ENCODE peak calls at places on chromosomes 1 and 21, in five cellular contexts. X, G, E, Y and M are unnamed samples.

GRCh38 chr1:22542886-22543285 is 20.4 kb upstream of the EPHA8 start:
- DNase-seq in X (no peak), G (no peak), E (no peak), Y (no peak), M (no peak)

GRCh38 chr21:39300587-39300986 is 12.8 kb downstream of the BRWD1 start:
- DNase-seq in X (no peak), G (no peak), E (no peak), Y (no peak), M (no peak)

GRCh38 chr1:195965475-195965874 is 642.8 kb downstream of the KCNT2 start:
- DNase-seq in X (no peak), G (no peak), E (no peak), Y (no peak), M (no peak)

GRCh38 chr1:189596197-189596596 is 881.5 kb downstream of the BRINP3 start:
- DNase-seq in X (no peak), G (no peak), E (no peak), Y (no peak), M (no peak)

GRCh38 chr1:154951901-154952657 is 3.8 kb downstream of the PBXIP1 start:
- DNase-seq in X (no peak), G (no peak), E (no peak), Y (peak), M (no peak)

GRCh38 chr1:178047403-178048093 is 46.4 kb upstream of the RASAL2 start:
- DNase-seq in X (no peak), G (no peak), E (no peak), Y (no peak), M (no peak)

GRCh38 chr1:172549621-172550280 is 16.8 kb downstream of the SUCO start:
- DNase-seq in X (no peak), G (no peak), E (no peak), Y (no peak), M (no peak)

GRCh38 chr1:44339731-44340130 is 15.3 kb downstream of the ERI3 start:
- DNase-seq in X (no peak), G (no peak), E (no peak), Y (no peak), M (no peak)

GRCh38 chr1:211371406-211372105 is 44.9 kb downstream of the TRAF5 start:
- DNase-seq in X (no peak), G (peak), E (no peak), Y (no peak), M (no peak)

GRCh38 chr1:44289530-44289929 is 65.5 kb downstream of the ERI3 start:
- DNase-seq in X (no peak), G (peak), E (no peak), Y (no peak), M (no peak)

GRCh38 chr21:35134299-35134698 is 85.2 kb upstream of the RUNX1 start:
- DNase-seq in X (no peak), G (no peak), E (no peak), Y (no peak), M (no peak)

GRCh38 chr1:26848947-26849774 is 13.8 kb upstream of the SFN start:
- DNase-seq in X (no peak), G (no peak), E (no peak), Y (no peak), M (no peak)

GRCh38 chr1:203188686-203189232 is 2.3 kb upstream of the CHI3L1 start:
- DNase-seq in X (no peak), G (no peak), E (no peak), Y (no peak), M (no peak)

GRCh38 chr1:10082785-10083479 is 50.2 kb downstream of the UBE4B start:
- DNase-seq in X (no peak), G (no peak), E (no peak), Y (no peak), M (no peak)

GRCh38 chr1:162165528-162165927 is 96.0 kb downstream of the NOS1AP start:
- DNase-seq in X (no peak), G (no peak), E (no peak), Y (no peak), M (no peak)

GRCh38 chr1:117600966-117601365 is 4.9 kb upstream of the TENT5C start:
- DNase-seq in X (no peak), G (no peak), E (no peak), Y (no peak), M (no peak)

GRCh38 chr1:112704511-112704907 is 2.4 kb downstream of the RHOC start:
- DNase-seq in X (no peak), G (no peak), E (peak), Y (no peak), M (no peak)

GRCh38 chr1:242828828-242829227 is 304.3 kb upstream of the PLD5 start:
- DNase-seq in X (no peak), G (no peak), E (no peak), Y (no peak), M (no peak)

GRCh38 chr1:3712573-3713535 is 39.4 kb upstream of the CCDC27 start:
- DNase-seq in X (no peak), G (no peak), E (no peak), Y (no peak), M (no peak)

GRCh38 chr1:89547563-89548485 is 23.2 kb downstream of the LRRC8B start:
- DNase-seq in X (no peak), G (no peak), E (no peak), Y (no peak), M (no peak)

GRCh38 chr1:57761628-57762027 is 337.8 kb upstream of the DAB1 start:
- DNase-seq in X (no peak), G (no peak), E (no peak), Y (no peak), M (no peak)

GRCh38 chr1:109864960-109865611 is 45.6 kb upstream of the CSF1 start:
- DNase-seq in X (no peak), G (no peak), E (peak), Y (no peak), M (no peak)

GRCh38 chr1:8011016-8011415 is 15.1 kb downstream of the ERRFI1 start:
- DNase-seq in X (no peak), G (no peak), E (no peak), Y (no peak), M (no peak)

GRCh38 chr1:164361927-164362326 is 197.1 kb upstream of the PBX1 start:
- DNase-seq in X (no peak), G (no peak), E (no peak), Y (no peak), M (no peak)

GRCh38 chr1:177940682-177941081 is 29.2 kb downstream of the SEC16B start:
- DNase-seq in X (no peak), G (no peak), E (no peak), Y (no peak), M (no peak)

GRCh38 chr1:109579496-109579895 is 31.1 kb downstream of the GNAI3 start:
- DNase-seq in X (no peak), G (no peak), E (no peak), Y (no peak), M (no peak)

GRCh38 chr1:43933386-43934278 is at the start of gene ARTN:
- DNase-seq in X (no peak), G (no peak), E (no peak), Y (no peak), M (peak)

GRCh38 chr1:115412286-115412685 is 74.2 kb upstream of the NGF start:
- DNase-seq in X (no peak), G (no peak), E (no peak), Y (no peak), M (no peak)

GRCh38 chr1:189696297-189696696 is 781.4 kb downstream of the BRINP3 start:
- DNase-seq in X (no peak), G (no peak), E (no peak), Y (no peak), M (no peak)

GRCh38 chr1:217389895-217390294 is 241.0 kb downstream of the GPATCH2 start:
- DNase-seq in X (no peak), G (no peak), E (no peak), Y (no peak), M (no peak)

GRCh38 chr1:31760422-31760900 is 3.7 kb downstream of the ADGRB2 start:
- DNase-seq in X (no peak), G (no peak), E (no peak), Y (no peak), M (no peak)

GRCh38 chr1:31761883-31762282 is 2.3 kb downstream of the ADGRB2 start:
- DNase-seq in X (peak), G (no peak), E (no peak), Y (no peak), M (no peak)

GRCh38 chr1:31762323-31762722 is 1.8 kb downstream of the ADGRB2 start:
- DNase-seq in X (no peak), G (no peak), E (no peak), Y (no peak), M (no peak)

GRCh38 chr1:31759266-31760023 is 4.7 kb downstream of the ADGRB2 start:
- DNase-seq in X (no peak), G (no peak), E (no peak), Y (no peak), M (no peak)

DNA sequence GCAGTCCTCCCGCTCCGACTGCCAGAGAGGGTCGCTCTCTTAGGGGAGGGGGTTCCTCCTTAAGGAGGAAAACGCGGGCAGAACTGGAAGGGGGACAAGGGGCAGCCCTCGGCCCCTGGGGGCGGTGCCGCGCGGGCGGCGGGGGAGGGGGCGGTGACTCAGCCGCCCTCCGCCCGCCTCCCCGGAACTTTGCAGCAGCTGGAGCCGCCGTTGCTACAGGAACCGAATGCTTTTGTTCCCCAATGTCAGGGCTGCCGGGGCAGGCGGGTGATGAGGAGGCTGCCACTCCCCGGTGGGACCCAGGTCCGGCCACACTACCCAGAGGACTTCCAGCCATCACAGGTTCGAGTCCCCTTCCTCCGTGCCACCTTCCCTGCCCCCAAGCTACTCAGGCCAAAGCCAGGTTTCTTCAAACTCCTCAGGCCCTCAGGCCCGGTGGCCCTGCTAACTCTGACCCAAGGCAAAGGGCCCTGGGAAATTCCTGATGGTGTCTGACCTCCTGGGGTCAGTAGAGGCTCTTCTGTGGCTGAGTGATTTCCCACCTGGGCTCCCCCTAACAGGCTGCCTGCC is 3.2 kb downstream of the ADGRB2 start:
- DNase-seq in X (no peak), G (peak), E (no peak), Y (peak), M (peak)
- TF ChIP-seq CTCF in X (no peak), G (no peak), E (no peak), Y (no peak), M (no peak)

GRCh38 chr1:228061411-228062084 is 21.0 kb upstream of the ARF1 start:
- DNase-seq in X (no peak), G (no peak), E (no peak), Y (no peak), M (no peak)

GRCh38 chr1:228059536-228060457 is 22.7 kb upstream of the ARF1 start:
- DNase-seq in X (no peak), G (peak), E (peak), Y (peak), M (no peak)

GRCh38 chr1:228062085-228062791 is 20.3 kb upstream of the ARF1 start:
- DNase-seq in X (no peak), G (no peak), E (no peak), Y (no peak), M (no peak)

GRCh38 chr1:228058981-228059535 is 23.4 kb upstream of the ARF1 start:
- DNase-seq in X (no peak), G (no peak), E (no peak), Y (peak), M (no peak)

GRCh38 chr1:228060458-228061190 is 21.9 kb upstream of the ARF1 start:
- DNase-seq in X (no peak), G (peak), E (no peak), Y (no peak), M (no peak)
- TF ChIP-seq CTCF in X (no peak), G (no peak), E (no peak), Y (no peak), M (no peak)

GRCh38 chr1:239999170-239999569 is 92.5 kb upstream of the FMN2 start:
- DNase-seq in X (no peak), G (no peak), E (no peak), Y (no peak), M (no peak)

GRCh38 chr1:239995281-239995680 is 96.4 kb upstream of the FMN2 start:
- DNase-seq in X (no peak), G (no peak), E (no peak), Y (no peak), M (no peak)

GRCh38 chr1:239997160-239997514 is 94.5 kb upstream of the FMN2 start:
- DNase-seq in X (no peak), G (no peak), E (no peak), Y (no peak), M (no peak)

GRCh38 chr1:239998312-239998649 is 93.4 kb upstream of the FMN2 start:
- DNase-seq in X (no peak), G (no peak), E (no peak), Y (no peak), M (no peak)

GRCh38 chr1:239997515-239998311 is 94.0 kb upstream of the FMN2 start:
- DNase-seq in X (no peak), G (no peak), E (no peak), Y (no peak), M (peak)
- TF ChIP-seq CTCF in X (peak), G (no peak), E (peak), Y (no peak), M (peak)

GRCh38 chr1:2384941-2385481 is 6.3 kb downstream of the MORN1 start:
- DNase-seq in X (no peak), G (peak), E (peak), Y (no peak), M (no peak)
- TF ChIP-seq CTCF in X (no peak), G (no peak), E (no peak), Y (no peak), M (no peak)

GRCh38 chr1:151048645-151049032 is 1.1 kb downstream of the C1orf56 start:
- DNase-seq in X (no peak), G (no peak), E (no peak), Y (no peak), M (no peak)
- TF ChIP-seq CTCF in X (no peak), G (no peak), E (peak), Y (no peak), M (no peak)

DNA sequence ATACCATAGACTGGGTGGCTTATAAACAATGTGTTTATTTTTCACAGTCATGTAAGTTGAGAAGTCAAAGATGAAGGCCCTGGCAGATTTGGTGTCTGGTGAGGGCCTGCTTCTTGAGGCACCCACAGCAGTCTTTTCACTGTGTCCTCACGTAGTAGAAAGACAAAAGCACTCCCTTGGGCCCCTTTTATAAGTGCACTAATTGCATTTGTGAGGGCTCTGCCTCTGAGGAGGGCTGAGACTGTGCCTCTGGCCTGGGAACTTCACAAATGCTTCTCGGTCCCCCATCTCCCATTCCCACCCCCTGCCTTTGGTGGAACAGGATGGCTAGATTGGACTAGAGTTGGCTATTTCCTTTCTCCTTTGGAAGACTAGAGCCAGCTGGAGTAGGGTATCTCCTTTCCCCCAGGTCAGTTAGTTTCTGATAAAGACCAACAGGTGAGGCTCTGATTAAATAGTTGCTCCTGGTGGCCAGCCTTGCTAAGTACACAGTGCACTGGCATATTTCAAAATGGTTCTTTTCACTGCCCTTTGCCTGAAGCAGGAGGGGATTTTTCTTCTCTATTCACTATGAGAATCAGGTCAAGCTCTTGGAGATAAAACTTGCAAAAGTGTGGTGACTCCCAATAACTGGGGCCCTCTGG is 82.9 kb downstream of the PLPPR4 start:
- DNase-seq in X (no peak), G (no peak), E (no peak), Y (no peak), M (no peak)
- TF ChIP-seq CTCF in X (no peak), G (no peak), E (peak), Y (no peak), M (peak)

DNA sequence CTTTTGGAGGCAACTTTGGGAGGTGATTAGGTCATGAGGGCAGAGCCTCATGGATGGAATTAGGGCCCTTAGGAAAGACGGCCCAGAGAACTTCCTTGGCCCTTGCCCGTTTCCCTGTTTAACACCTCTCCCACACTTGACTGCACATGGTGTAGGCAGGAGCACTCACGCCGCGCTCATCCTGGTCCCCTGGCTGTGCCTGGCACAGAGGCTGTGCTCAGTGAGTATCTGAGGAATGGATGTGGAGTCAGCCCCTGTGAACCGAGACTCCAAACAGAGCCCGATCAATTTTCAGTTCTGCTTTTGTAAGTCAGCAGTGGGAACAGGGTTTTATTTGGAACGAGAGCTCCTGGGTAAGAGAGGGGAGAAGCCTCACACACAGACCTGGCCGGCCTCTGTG is 29.8 kb upstream of the ETV3 start:
- DNase-seq in X (no peak), G (no peak), E (no peak), Y (no peak), M (no peak)
- TF ChIP-seq CTCF in X (no peak), G (no peak), E (no peak), Y (no peak), M (no peak)

GRCh38 chr1:80520949-80521348 is 1279.8 kb upstream of the ADGRL2 start:
- DNase-seq in X (no peak), G (no peak), E (no peak), Y (no peak), M (no peak)
- TF ChIP-seq CTCF in X (no peak), G (no peak), E (no peak), Y (no peak), M (no peak)